ENCODE peak calls at places on chromosome 1, in nine cellular contexts. S, Z, P, V, H, A, U, C and G are unnamed samples.

GRCh38 chr1:26602378-26602959 is 72.9 kb downstream of the RPS6KA1 start:
- DNase-seq in S (no peak), Z (no peak), P (peak), V (peak), H (no peak), A (peak), U (no peak), C (peak), G (peak)

GRCh38 chr1:50873458-50874187 is 86.4 kb downstream of the FAF1 start:
- DNase-seq in S (no peak), Z (peak), P (peak), V (no peak), H (no peak), A (peak), U (peak), C (peak), G (peak)

GRCh38 chr1:86822463-86822862 is 91.5 kb downstream of the SELENOF start:
- DNase-seq in S (no peak), Z (no peak), P (no peak), V (no peak), H (no peak), A (no peak), U (no peak), C (no peak), G (no peak)

GRCh38 chr1:168234846-168235547 is 9.2 kb downstream of the SFT2D2 start:
- DNase-seq in S (no peak), Z (no peak), P (peak), V (no peak), H (no peak), A (no peak), U (peak), C (peak), G (no peak)

GRCh38 chr1:186250529-186250928 is 124.5 kb downstream of the TPR start:
- DNase-seq in S (no peak), Z (no peak), P (no peak), V (no peak), H (no peak), A (no peak), U (no peak), C (no peak), G (no peak)

GRCh38 chr1:244197851-244198375 is 146.8 kb downstream of the ZBTB18 start:
- DNase-seq in S (no peak), Z (no peak), P (no peak), V (no peak), H (no peak), A (no peak), U (no peak), C (no peak), G (no peak)

GRCh38 chr1:188170935-188171334 is 1342.2 kb downstream of the PLA2G4A start:
- DNase-seq in S (no peak), Z (no peak), P (no peak), V (no peak), H (no peak), A (no peak), U (no peak), C (peak), G (no peak)

GRCh38 chr1:17588048-17588781 is 48.7 kb downstream of the ARHGEF10L start:
- DNase-seq in S (no peak), Z (no peak), P (peak), V (no peak), H (no peak), A (no peak), U (no peak), C (no peak), G (peak)

GRCh38 chr1:41366428-41367101 is 5.3 kb downstream of the FOXO6 start:
- DNase-seq in S (no peak), Z (no peak), P (peak), V (no peak), H (no peak), A (peak), U (no peak), C (peak), G (peak)

GRCh38 chr1:23010734-23011449 is 4.8 kb downstream of the TEX46 start:
- DNase-seq in S (no peak), Z (no peak), P (no peak), V (no peak), H (no peak), A (no peak), U (no peak), C (no peak), G (no peak)

GRCh38 chr1:46341222-46342083 is 846 bp downstream of the NSUN4 start:
- DNase-seq in S (no peak), Z (no peak), P (no peak), V (no peak), H (no peak), A (no peak), U (no peak), C (no peak), G (peak)

GRCh38 chr1:85268801-85269585 is 7.4 kb downstream of the BCL10 start:
- DNase-seq in S (no peak), Z (no peak), P (no peak), V (no peak), H (no peak), A (no peak), U (no peak), C (no peak), G (no peak)

GRCh38 chr1:89523597-89524368 is 846 bp upstream of the LRRC8B start:
- DNase-seq in S (no peak), Z (no peak), P (peak), V (no peak), H (no peak), A (peak), U (peak), C (peak), G (peak)

GRCh38 chr1:169495050-169495740 is 9.5 kb upstream of the SLC19A2 start:
- DNase-seq in S (no peak), Z (no peak), P (no peak), V (no peak), H (no peak), A (no peak), U (no peak), C (no peak), G (no peak)

GRCh38 chr1:8133190-8133589 is 107.1 kb upstream of the ERRFI1 start:
- DNase-seq in S (no peak), Z (no peak), P (no peak), V (no peak), H (no peak), A (no peak), U (no peak), C (no peak), G (no peak)

GRCh38 chr1:153792631-153793041 is 17.4 kb downstream of the SLC27A3 start:
- DNase-seq in S (no peak), Z (peak), P (no peak), V (no peak), H (no peak), A (no peak), U (no peak), C (no peak), G (no peak)

GRCh38 chr1:77950873-77951272 is 28.0 kb downstream of the FUBP1 start:
- DNase-seq in S (no peak), Z (no peak), P (no peak), V (no peak), H (no peak), A (no peak), U (no peak), C (no peak), G (no peak)

GRCh38 chr1:150410582-150411101 is 46.7 kb downstream of the RPRD2 start:
- DNase-seq in S (no peak), Z (no peak), P (no peak), V (peak), H (no peak), A (no peak), U (no peak), C (no peak), G (no peak)

GRCh38 chr1:32509939-32510338 is 29.3 kb upstream of the ZBTB8A start:
- DNase-seq in S (no peak), Z (no peak), P (no peak), V (no peak), H (no peak), A (no peak), U (no peak), C (no peak), G (no peak)

GRCh38 chr1:196317535-196318522 is 290.4 kb downstream of the KCNT2 start:
- DNase-seq in S (no peak), Z (no peak), P (peak), V (no peak), H (peak), A (no peak), U (peak), C (peak), G (peak)

GRCh38 chr1:32316906-32317282 is 19.1 kb downstream of the MARCKSL1 start:
- DNase-seq in S (no peak), Z (no peak), P (no peak), V (no peak), H (no peak), A (no peak), U (no peak), C (no peak), G (no peak)

GRCh38 chr1:86965827-86966182 is 51.4 kb downstream of the HS2ST1 start:
- DNase-seq in S (no peak), Z (no peak), P (no peak), V (no peak), H (no peak), A (no peak), U (no peak), C (no peak), G (no peak)